ENCODE peak calls at places on chromosomes 3 and 15, in four cellular contexts. One of them, this sample, is unnamed.

GRCh38 chr15:51155016-51155580 is 60.4 kb upstream of the TNFAIP8L3 start:
- DNase-seq in stimulated activated CD4-positive, alpha-beta T cell treated with anti-CD3 and anti-CD28 coated beads, Interleukin-1b, Interleukin-23, amount 100 ng/mL, for 48 hours: no peak
- DNase-seq in EL: no peak
- DNase-seq in hepatic stellate cell: no peak
- DNase-seq in this sample: no peak

GRCh38 chr15:70284438-70285214 is 186.9 kb upstream of the TLE3 start:
- DNase-seq in stimulated activated CD4-positive, alpha-beta T cell treated with anti-CD3 and anti-CD28 coated beads, Interleukin-1b, Interleukin-23, amount 100 ng/mL, for 48 hours: no peak
- DNase-seq in EL: no peak
- DNase-seq in hepatic stellate cell: no peak
- DNase-seq in this sample: no peak

GRCh38 chr3:112560330-112560729 is 1.4 kb downstream of the ATG3 start:
- DNase-seq in stimulated activated CD4-positive, alpha-beta T cell treated with anti-CD3 and anti-CD28 coated beads, Interleukin-1b, Interleukin-23, amount 100 ng/mL, for 48 hours: no peak
- DNase-seq in EL: no peak
- DNase-seq in hepatic stellate cell: no peak
- DNase-seq in this sample: no peak

GRCh38 chr3:100611221-100611620 is 1.8 kb downstream of the ADGRG7 start:
- DNase-seq in stimulated activated CD4-positive, alpha-beta T cell treated with anti-CD3 and anti-CD28 coated beads, Interleukin-1b, Interleukin-23, amount 100 ng/mL, for 48 hours: no peak
- DNase-seq in EL: no peak
- DNase-seq in hepatic stellate cell: no peak
- DNase-seq in this sample: no peak

GRCh38 chr3:143538577-143538981 is 309.7 kb downstream of the SLC9A9 start:
- DNase-seq in stimulated activated CD4-positive, alpha-beta T cell treated with anti-CD3 and anti-CD28 coated beads, Interleukin-1b, Interleukin-23, amount 100 ng/mL, for 48 hours: no peak
- DNase-seq in EL: peak
- DNase-seq in hepatic stellate cell: no peak
- DNase-seq in this sample: no peak

GRCh38 chr3:156819842-156820686 is 6.1 kb upstream of the LEKR1 start:
- DNase-seq in stimulated activated CD4-positive, alpha-beta T cell treated with anti-CD3 and anti-CD28 coated beads, Interleukin-1b, Interleukin-23, amount 100 ng/mL, for 48 hours: no peak
- DNase-seq in EL: no peak
- DNase-seq in hepatic stellate cell: no peak
- DNase-seq in this sample: no peak

GRCh38 chr15:44181410-44181809 is 13.7 kb downstream of the FRMD5 start:
- DNase-seq in stimulated activated CD4-positive, alpha-beta T cell treated with anti-CD3 and anti-CD28 coated beads, Interleukin-1b, Interleukin-23, amount 100 ng/mL, for 48 hours: no peak
- DNase-seq in EL: no peak
- DNase-seq in hepatic stellate cell: no peak
- DNase-seq in this sample: no peak

GRCh38 chr15:65610871-65611718 is at the start of gene INTS14:
- DNase-seq in stimulated activated CD4-positive, alpha-beta T cell treated with anti-CD3 and anti-CD28 coated beads, Interleukin-1b, Interleukin-23, amount 100 ng/mL, for 48 hours: peak
- DNase-seq in EL: peak
- DNase-seq in hepatic stellate cell: peak
- DNase-seq in this sample: peak

GRCh38 chr15:86077070-86077469 is 2.6 kb upstream of the AGBL1 start:
- DNase-seq in stimulated activated CD4-positive, alpha-beta T cell treated with anti-CD3 and anti-CD28 coated beads, Interleukin-1b, Interleukin-23, amount 100 ng/mL, for 48 hours: no peak
- DNase-seq in EL: no peak
- DNase-seq in hepatic stellate cell: no peak
- DNase-seq in this sample: no peak

GRCh38 chr3:60579734-60580133 is 671.5 kb downstream of the FHIT start:
- DNase-seq in stimulated activated CD4-positive, alpha-beta T cell treated with anti-CD3 and anti-CD28 coated beads, Interleukin-1b, Interleukin-23, amount 100 ng/mL, for 48 hours: no peak
- DNase-seq in EL: peak
- DNase-seq in hepatic stellate cell: peak
- DNase-seq in this sample: no peak

GRCh38 chr15:69456208-69457166 is 3.9 kb downstream of the RPLP1 start:
- DNase-seq in stimulated activated CD4-positive, alpha-beta T cell treated with anti-CD3 and anti-CD28 coated beads, Interleukin-1b, Interleukin-23, amount 100 ng/mL, for 48 hours: no peak
- DNase-seq in EL: no peak
- DNase-seq in hepatic stellate cell: no peak
- DNase-seq in this sample: no peak

GRCh38 chr15:91335702-91336101 is 235.6 kb downstream of the SV2B start:
- DNase-seq in stimulated activated CD4-positive, alpha-beta T cell treated with anti-CD3 and anti-CD28 coated beads, Interleukin-1b, Interleukin-23, amount 100 ng/mL, for 48 hours: no peak
- DNase-seq in EL: no peak
- DNase-seq in hepatic stellate cell: no peak
- DNase-seq in this sample: no peak

GRCh38 chr15:101044625-101045235 is 125.6 kb downstream of the LRRK1 start:
- DNase-seq in stimulated activated CD4-positive, alpha-beta T cell treated with anti-CD3 and anti-CD28 coated beads, Interleukin-1b, Interleukin-23, amount 100 ng/mL, for 48 hours: no peak
- DNase-seq in EL: no peak
- DNase-seq in hepatic stellate cell: no peak
- DNase-seq in this sample: no peak

GRCh38 chr3:62562017-62562416 is 188.7 kb upstream of the FEZF2 start:
- DNase-seq in stimulated activated CD4-positive, alpha-beta T cell treated with anti-CD3 and anti-CD28 coated beads, Interleukin-1b, Interleukin-23, amount 100 ng/mL, for 48 hours: no peak
- DNase-seq in EL: peak
- DNase-seq in hepatic stellate cell: peak
- DNase-seq in this sample: no peak

GRCh38 chr15:39586387-39587171 is 5.7 kb downstream of the THBS1 start:
- DNase-seq in stimulated activated CD4-positive, alpha-beta T cell treated with anti-CD3 and anti-CD28 coated beads, Interleukin-1b, Interleukin-23, amount 100 ng/mL, for 48 hours: no peak
- DNase-seq in EL: peak
- DNase-seq in hepatic stellate cell: no peak
- DNase-seq in this sample: no peak

GRCh38 chr15:41925209-41925608 is 31.4 kb upstream of the SPTBN5 start:
- DNase-seq in stimulated activated CD4-positive, alpha-beta T cell treated with anti-CD3 and anti-CD28 coated beads, Interleukin-1b, Interleukin-23, amount 100 ng/mL, for 48 hours: no peak
- DNase-seq in EL: no peak
- DNase-seq in hepatic stellate cell: no peak
- DNase-seq in this sample: no peak

GRCh38 chr3:127889976-127890650 is 24.9 kb upstream of the KBTBD12 start:
- DNase-seq in stimulated activated CD4-positive, alpha-beta T cell treated with anti-CD3 and anti-CD28 coated beads, Interleukin-1b, Interleukin-23, amount 100 ng/mL, for 48 hours: no peak
- DNase-seq in EL: no peak
- DNase-seq in hepatic stellate cell: no peak
- DNase-seq in this sample: no peak

GRCh38 chr15:62453356-62453755 is 288.3 kb upstream of the C2CD4B start:
- DNase-seq in stimulated activated CD4-positive, alpha-beta T cell treated with anti-CD3 and anti-CD28 coated beads, Interleukin-1b, Interleukin-23, amount 100 ng/mL, for 48 hours: no peak
- DNase-seq in EL: peak
- DNase-seq in hepatic stellate cell: no peak
- DNase-seq in this sample: no peak

GRCh38 chr15:75350601-75351331 is 3.9 kb downstream of the NEIL1 start:
- DNase-seq in stimulated activated CD4-positive, alpha-beta T cell treated with anti-CD3 and anti-CD28 coated beads, Interleukin-1b, Interleukin-23, amount 100 ng/mL, for 48 hours: no peak
- DNase-seq in EL: no peak
- DNase-seq in hepatic stellate cell: no peak
- DNase-seq in this sample: peak

GRCh38 chr15:66780172-66780972 is 78.3 kb downstream of the SMAD6 start:
- DNase-seq in stimulated activated CD4-positive, alpha-beta T cell treated with anti-CD3 and anti-CD28 coated beads, Interleukin-1b, Interleukin-23, amount 100 ng/mL, for 48 hours: no peak
- DNase-seq in EL: peak
- DNase-seq in hepatic stellate cell: peak
- DNase-seq in this sample: peak